ENCODE peak calls at places on chromosomes 2 and 18, in five cellular contexts. One of them, this sample, is unnamed.

GRCh38 chr2:170660406-170660805 is 54.7 kb upstream of the SP5 start:
- DNase-seq in SK-N-SH: no peak
- DNase-seq in H1: no peak
- DNase-seq in K562: no peak
- DNase-seq in HepG2: no peak
- DNase-seq in this sample: no peak

GRCh38 chr2:231190531-231191197 is 7.8 kb upstream of the ARMC9 start:
- DNase-seq in SK-N-SH: no peak
- DNase-seq in H1: peak; percentile 84
- DNase-seq in K562: no peak
- DNase-seq in HepG2: no peak
- DNase-seq in this sample: no peak

GRCh38 chr2:218323526-218324472 is 31.5 kb upstream of the TMBIM1 start:
- DNase-seq in SK-N-SH: no peak
- DNase-seq in H1: peak; percentile 73
- DNase-seq in K562: no peak
- DNase-seq in HepG2: peak; percentile 66
- DNase-seq in this sample: peak; percentile 38

GRCh38 chr2:11833601-11834000 is 87.2 kb downstream of the LPIN1 start:
- DNase-seq in SK-N-SH: no peak
- DNase-seq in H1: no peak
- DNase-seq in K562: no peak
- DNase-seq in HepG2: no peak
- DNase-seq in this sample: no peak

GRCh38 chr2:156437876-156438410 is 1.8 kb downstream of the GPD2 start:
- DNase-seq in SK-N-SH: no peak
- DNase-seq in H1: no peak
- DNase-seq in K562: no peak
- DNase-seq in HepG2: no peak
- DNase-seq in this sample: no peak

GRCh38 chr18:57845468-57846103 is 42.5 kb upstream of the ATP8B1 start:
- DNase-seq in SK-N-SH: no peak
- DNase-seq in H1: no peak
- DNase-seq in K562: no peak
- DNase-seq in HepG2: no peak
- DNase-seq in this sample: no peak

GRCh38 chr2:102717308-102718018 is 44.4 kb upstream of the TMEM182 start:
- DNase-seq in SK-N-SH: no peak
- DNase-seq in H1: no peak
- DNase-seq in K562: no peak
- DNase-seq in HepG2: no peak
- DNase-seq in this sample: no peak

GRCh38 chr2:224022474-224022873 is 16.6 kb downstream of the SERPINE2 start:
- DNase-seq in SK-N-SH: no peak
- DNase-seq in H1: no peak
- DNase-seq in K562: no peak
- DNase-seq in HepG2: no peak
- DNase-seq in this sample: no peak

GRCh38 chr2:101873543-101873942 is 118.2 kb upstream of the IL1R2 start:
- DNase-seq in SK-N-SH: peak; percentile 13
- DNase-seq in H1: no peak
- DNase-seq in K562: peak; percentile 4
- DNase-seq in HepG2: peak; percentile 29
- DNase-seq in this sample: no peak

GRCh38 chr18:77052656-77053309 is 79.8 kb downstream of the MBP start:
- DNase-seq in SK-N-SH: no peak
- DNase-seq in H1: no peak
- DNase-seq in K562: no peak
- DNase-seq in HepG2: no peak
- DNase-seq in this sample: no peak

GRCh38 chr2:176494949-176495353 is 225.7 kb downstream of the MTX2 start:
- DNase-seq in SK-N-SH: no peak
- DNase-seq in H1: no peak
- DNase-seq in K562: no peak
- DNase-seq in HepG2: no peak
- DNase-seq in this sample: peak; percentile 70

GRCh38 chr2:232528746-232529445 is 2.9 kb downstream of the CHRND start:
- DNase-seq in SK-N-SH: peak; percentile 25
- DNase-seq in H1: no peak
- DNase-seq in K562: no peak
- DNase-seq in HepG2: no peak
- DNase-seq in this sample: no peak

GRCh38 chr2:239916205-239917127 is 108.7 kb downstream of the NDUFA10 start:
- DNase-seq in SK-N-SH: no peak
- DNase-seq in H1: peak; percentile 30
- DNase-seq in K562: no peak
- DNase-seq in HepG2: no peak
- DNase-seq in this sample: no peak

GRCh38 chr2:24076849-24077534 is 866 bp upstream of the SF3B6 start:
- DNase-seq in SK-N-SH: peak; percentile 49
- DNase-seq in H1: no peak
- DNase-seq in K562: peak; percentile 42
- DNase-seq in HepG2: no peak
- DNase-seq in this sample: peak; percentile 61

GRCh38 chr18:79507546-79508480 is 112.1 kb downstream of the NFATC1 start:
- DNase-seq in SK-N-SH: no peak
- DNase-seq in H1: no peak
- DNase-seq in K562: no peak
- DNase-seq in HepG2: no peak
- DNase-seq in this sample: peak; percentile 70

GRCh38 chr2:219643788-219644398 is 16.5 kb downstream of the SLC4A3 start:
- DNase-seq in SK-N-SH: no peak
- DNase-seq in H1: no peak
- DNase-seq in K562: no peak
- DNase-seq in HepG2: no peak
- DNase-seq in this sample: no peak

GRCh38 chr2:203532957-203533695 is 2.0 kb downstream of the RAPH1 start:
- DNase-seq in SK-N-SH: peak; percentile 45
- DNase-seq in H1: no peak
- DNase-seq in K562: peak; percentile 2
- DNase-seq in HepG2: peak; percentile 51
- DNase-seq in this sample: no peak

GRCh38 chr2:79994915-79995419 is 309.6 kb downstream of the LRRTM1 start:
- DNase-seq in SK-N-SH: no peak
- DNase-seq in H1: no peak
- DNase-seq in K562: no peak
- DNase-seq in HepG2: no peak
- DNase-seq in this sample: no peak

GRCh38 chr2:32739679-32740078 is 111.8 kb downstream of the TTC27 start:
- DNase-seq in SK-N-SH: no peak
- DNase-seq in H1: no peak
- DNase-seq in K562: no peak
- DNase-seq in HepG2: no peak
- DNase-seq in this sample: no peak

GRCh38 chr2:20141056-20141762 is 83.7 kb downstream of the SDC1 start:
- DNase-seq in SK-N-SH: no peak
- DNase-seq in H1: no peak
- DNase-seq in K562: peak; percentile 47
- DNase-seq in HepG2: peak; percentile 61
- DNase-seq in this sample: no peak

GRCh38 chr2:38076710-38077430 is 919 bp upstream of the CYP1B1 start:
- DNase-seq in SK-N-SH: peak; percentile 98
- DNase-seq in H1: no peak
- DNase-seq in K562: peak; percentile 12
- DNase-seq in HepG2: no peak
- DNase-seq in this sample: peak; percentile 97

GRCh38 chr18:13240060-13240725 is 21.6 kb downstream of the LDLRAD4 start:
- DNase-seq in SK-N-SH: no peak
- DNase-seq in H1: no peak
- DNase-seq in K562: no peak
- DNase-seq in HepG2: no peak
- DNase-seq in this sample: no peak

GRCh38 chr18:41378628-41379027 is 576.4 kb upstream of the PIK3C3 start:
- DNase-seq in SK-N-SH: peak; percentile 17
- DNase-seq in H1: no peak
- DNase-seq in K562: no peak
- DNase-seq in HepG2: no peak
- DNase-seq in this sample: no peak

GRCh38 chr2:232628466-232629200 is 4.8 kb upstream of the EFHD1 start:
- DNase-seq in SK-N-SH: no peak
- DNase-seq in H1: no peak
- DNase-seq in K562: no peak
- DNase-seq in HepG2: no peak
- DNase-seq in this sample: no peak

GRCh38 chr2:73985318-73986084 is 791 bp downstream of the TET3 start:
- DNase-seq in SK-N-SH: peak; percentile 90
- DNase-seq in H1: no peak
- DNase-seq in K562: peak; percentile 55
- DNase-seq in HepG2: peak; percentile 31
- DNase-seq in this sample: peak; percentile 85

GRCh38 chr2:32812316-32812715 is 134.4 kb upstream of the LTBP1 start:
- DNase-seq in SK-N-SH: no peak
- DNase-seq in H1: no peak
- DNase-seq in K562: no peak
- DNase-seq in HepG2: no peak
- DNase-seq in this sample: no peak

GRCh38 chr2:212832211-212833195 is 293.9 kb upstream of the ERBB4 start:
- DNase-seq in SK-N-SH: peak; percentile 7
- DNase-seq in H1: no peak
- DNase-seq in K562: no peak
- DNase-seq in HepG2: no peak
- DNase-seq in this sample: no peak

GRCh38 chr2:152627010-152627957 is 90.0 kb downstream of the PRPF40A start:
- DNase-seq in SK-N-SH: peak; percentile 48
- DNase-seq in H1: no peak
- DNase-seq in K562: peak; percentile 33
- DNase-seq in HepG2: no peak
- DNase-seq in this sample: no peak

GRCh38 chr2:65061146-65061909 is 5.1 kb downstream of the CEP68 start:
- DNase-seq in SK-N-SH: no peak
- DNase-seq in H1: no peak
- DNase-seq in K562: peak; percentile 18
- DNase-seq in HepG2: no peak
- DNase-seq in this sample: no peak

GRCh38 chr2:144501118-144501517 is 18.8 kb downstream of the ZEB2 start:
- DNase-seq in SK-N-SH: no peak
- DNase-seq in H1: no peak
- DNase-seq in K562: no peak
- DNase-seq in HepG2: no peak
- DNase-seq in this sample: no peak

GRCh38 chr2:239028253-239028619 is 180.4 kb downstream of the TWIST2 start:
- DNase-seq in SK-N-SH: no peak
- DNase-seq in H1: no peak
- DNase-seq in K562: no peak
- DNase-seq in HepG2: no peak
- DNase-seq in this sample: no peak

GRCh38 chr2:73821227-73821626 is 7.5 kb upstream of the STAMBP start:
- DNase-seq in SK-N-SH: no peak
- DNase-seq in H1: no peak
- DNase-seq in K562: no peak
- DNase-seq in HepG2: no peak
- DNase-seq in this sample: no peak

GRCh38 chr2:15159751-15160177 is 401.4 kb downstream of the NBAS start:
- DNase-seq in SK-N-SH: peak; percentile 53
- DNase-seq in H1: no peak
- DNase-seq in K562: peak; percentile 52
- DNase-seq in HepG2: peak; percentile 49
- DNase-seq in this sample: peak; percentile 45

GRCh38 chr2:84865181-84865783 is 15.6 kb downstream of the TRABD2A start:
- DNase-seq in SK-N-SH: no peak
- DNase-seq in H1: no peak
- DNase-seq in K562: no peak
- DNase-seq in HepG2: no peak
- DNase-seq in this sample: no peak

GRCh38 chr2:66441651-66442365 is 6.9 kb downstream of the MEIS1 start:
- DNase-seq in SK-N-SH: no peak
- DNase-seq in H1: no peak
- DNase-seq in K562: no peak
- DNase-seq in HepG2: no peak
- DNase-seq in this sample: no peak

GRCh38 chr2:66439291-66440010 is 4.5 kb downstream of the MEIS1 start:
- DNase-seq in SK-N-SH: peak; percentile 43
- DNase-seq in H1: peak; percentile 65
- DNase-seq in K562: no peak
- DNase-seq in HepG2: no peak
- DNase-seq in this sample: no peak

GRCh38 chr2:66440692-66441091 is 5.8 kb downstream of the MEIS1 start:
- DNase-seq in SK-N-SH: no peak
- DNase-seq in H1: no peak
- DNase-seq in K562: no peak
- DNase-seq in HepG2: no peak
- DNase-seq in this sample: no peak

GRCh38 chr2:66438498-66439290 is 3.8 kb downstream of the MEIS1 start:
- DNase-seq in SK-N-SH: no peak
- DNase-seq in H1: no peak
- DNase-seq in K562: no peak
- DNase-seq in HepG2: no peak
- DNase-seq in this sample: no peak

GRCh38 chr2:66440011-66440542 is 5.2 kb downstream of the MEIS1 start:
- DNase-seq in SK-N-SH: no peak
- DNase-seq in H1: no peak
- DNase-seq in K562: no peak
- DNase-seq in HepG2: no peak
- DNase-seq in this sample: no peak
- TF ChIP-seq GABPA in SK-N-SH: no peak
- TF ChIP-seq GABPA in H1: no peak
- TF ChIP-seq GABPA in K562: no peak
- TF ChIP-seq GABPA in HepG2: no peak
- TF ChIP-seq GABPA in this sample: no peak

GRCh38 chr2:237731663-237732062 is 66.9 kb upstream of the RBM44 start:
- DNase-seq in SK-N-SH: peak; percentile 64
- DNase-seq in H1: no peak
- DNase-seq in K562: no peak
- DNase-seq in HepG2: peak; percentile 48
- DNase-seq in this sample: no peak
- TF ChIP-seq GABPA in SK-N-SH: no peak
- TF ChIP-seq GABPA in H1: no peak
- TF ChIP-seq GABPA in K562: no peak
- TF ChIP-seq GABPA in HepG2: no peak
- TF ChIP-seq GABPA in this sample: no peak

GRCh38 chr2:148813603-148814065 is 61.4 kb upstream of the KIF5C start:
- DNase-seq in SK-N-SH: peak; percentile 19
- DNase-seq in H1: peak; percentile 83
- DNase-seq in K562: peak; percentile 50
- DNase-seq in HepG2: no peak
- DNase-seq in this sample: no peak
- TF ChIP-seq GABPA in SK-N-SH: no peak
- TF ChIP-seq GABPA in H1: no peak
- TF ChIP-seq GABPA in K562: no peak
- TF ChIP-seq GABPA in HepG2: no peak
- TF ChIP-seq GABPA in this sample: no peak

DNA sequence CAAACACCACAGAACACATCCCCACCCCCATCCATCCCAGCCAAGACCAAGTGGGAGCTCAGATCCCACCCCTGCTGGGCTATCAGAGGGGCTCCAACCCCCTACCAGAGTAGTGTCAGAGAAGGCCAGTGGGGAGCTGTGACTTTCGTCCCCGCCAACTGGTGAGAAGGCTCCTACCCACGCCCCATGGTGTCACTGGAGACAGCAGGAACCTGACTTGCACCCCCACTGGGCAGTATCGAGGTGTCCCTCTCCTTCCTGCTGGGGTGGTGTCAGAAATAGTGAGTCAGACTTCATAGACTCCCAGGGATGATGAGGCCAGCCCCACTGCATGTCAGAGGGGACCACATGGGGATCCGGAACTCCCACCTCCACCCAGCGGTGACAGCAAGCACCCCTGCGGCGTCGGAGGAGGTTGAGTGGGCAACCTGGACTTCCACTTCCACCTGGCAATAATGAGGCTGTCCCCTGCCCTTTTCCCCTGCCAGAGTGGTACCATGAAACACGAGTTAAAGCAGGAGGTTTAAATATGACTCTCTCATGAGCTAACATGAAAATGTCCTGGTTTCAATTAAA is 106.7 kb downstream of the CTIF start:
- DNase-seq in SK-N-SH: no peak
- DNase-seq in H1: no peak
- DNase-seq in K562: no peak
- DNase-seq in HepG2: no peak
- DNase-seq in this sample: no peak
- TF ChIP-seq GABPA in SK-N-SH: no peak
- TF ChIP-seq GABPA in H1: no peak
- TF ChIP-seq GABPA in K562: no peak
- TF ChIP-seq GABPA in HepG2: no peak
- TF ChIP-seq GABPA in this sample: no peak

This sample was measured in HL-60.